ENCODE peak calls at places on chromosomes 7 and 10, in eight cellular contexts. One of them, this sample, is unnamed.
A peak's percentile ranks its signal among the peaks of the same experiment; 100 is the strongest.

GRCh38 chr7:518630-519428 is 817 bp downstream of the PDGFA start:
- DNase-seq in immature natural killer cell: peak; percentile 17
- DNase-seq in uterus: peak; percentile 77
- DNase-seq in mesothelial cell of epicardium: peak; percentile 67
- DNase-seq in effector memory CD8-positive, alpha-beta T cell: no peak
- DNase-seq in mammary epithelial cell: peak; percentile 82
- DNase-seq in COR-L47: peak; percentile 54
- DNase-seq in cardiac fibroblast: peak; percentile 85
- DNase-seq in this sample: no peak

GRCh38 chr10:71553371-71553900 is 156.7 kb downstream of the CDH23 start:
- DNase-seq in immature natural killer cell: no peak
- DNase-seq in uterus: no peak
- DNase-seq in mesothelial cell of epicardium: no peak
- DNase-seq in effector memory CD8-positive, alpha-beta T cell: no peak
- DNase-seq in mammary epithelial cell: no peak
- DNase-seq in COR-L47: no peak
- DNase-seq in cardiac fibroblast: no peak
- DNase-seq in this sample: no peak

GRCh38 chr10:11209810-11210141 is 192.1 kb downstream of the CELF2 start:
- DNase-seq in immature natural killer cell: no peak
- DNase-seq in uterus: no peak
- DNase-seq in mesothelial cell of epicardium: no peak
- DNase-seq in effector memory CD8-positive, alpha-beta T cell: no peak
- DNase-seq in mammary epithelial cell: no peak
- DNase-seq in COR-L47: no peak
- DNase-seq in cardiac fibroblast: no peak
- DNase-seq in this sample: no peak

GRCh38 chr7:18792866-18793595 is 297.5 kb downstream of the HDAC9 start:
- DNase-seq in immature natural killer cell: no peak
- DNase-seq in uterus: no peak
- DNase-seq in mesothelial cell of epicardium: no peak
- DNase-seq in effector memory CD8-positive, alpha-beta T cell: no peak
- DNase-seq in mammary epithelial cell: no peak
- DNase-seq in COR-L47: no peak
- DNase-seq in cardiac fibroblast: peak; percentile 18
- DNase-seq in this sample: no peak

GRCh38 chr7:150903627-150904026 is 51.3 kb downstream of the AOC1 start:
- DNase-seq in immature natural killer cell: no peak
- DNase-seq in uterus: peak; percentile 52
- DNase-seq in mesothelial cell of epicardium: no peak
- DNase-seq in effector memory CD8-positive, alpha-beta T cell: no peak
- DNase-seq in mammary epithelial cell: peak; percentile 77
- DNase-seq in COR-L47: peak; percentile 88
- DNase-seq in cardiac fibroblast: peak; percentile 6
- DNase-seq in this sample: no peak

GRCh38 chr7:29408841-29409243 is 154.8 kb upstream of the PRR15 start:
- DNase-seq in immature natural killer cell: peak; percentile 66
- DNase-seq in uterus: peak; percentile 44
- DNase-seq in mesothelial cell of epicardium: no peak
- DNase-seq in effector memory CD8-positive, alpha-beta T cell: peak; percentile 68
- DNase-seq in mammary epithelial cell: peak; percentile 70
- DNase-seq in COR-L47: peak; percentile 77
- DNase-seq in cardiac fibroblast: peak; percentile 76
- DNase-seq in this sample: peak; percentile 71

GRCh38 chr10:87817291-87817872 is 644 bp downstream of the ATAD1 start:
- DNase-seq in immature natural killer cell: no peak
- DNase-seq in uterus: no peak
- DNase-seq in mesothelial cell of epicardium: no peak
- DNase-seq in effector memory CD8-positive, alpha-beta T cell: no peak
- DNase-seq in mammary epithelial cell: no peak
- DNase-seq in COR-L47: no peak
- DNase-seq in cardiac fibroblast: no peak
- DNase-seq in this sample: no peak

GRCh38 chr7:51428226-51428887 is 111.7 kb upstream of the COBL start:
- DNase-seq in immature natural killer cell: no peak
- DNase-seq in uterus: no peak
- DNase-seq in mesothelial cell of epicardium: no peak
- DNase-seq in effector memory CD8-positive, alpha-beta T cell: no peak
- DNase-seq in mammary epithelial cell: no peak
- DNase-seq in COR-L47: peak; percentile 27
- DNase-seq in cardiac fibroblast: peak; percentile 2
- DNase-seq in this sample: peak; percentile 17

GRCh38 chr10:15381420-15381819 is 10.3 kb upstream of the FAM171A1 start:
- DNase-seq in immature natural killer cell: no peak
- DNase-seq in uterus: no peak
- DNase-seq in mesothelial cell of epicardium: no peak
- DNase-seq in effector memory CD8-positive, alpha-beta T cell: no peak
- DNase-seq in mammary epithelial cell: no peak
- DNase-seq in COR-L47: no peak
- DNase-seq in cardiac fibroblast: no peak
- DNase-seq in this sample: no peak

GRCh38 chr10:35542303-35542702 is 62.8 kb upstream of the GJD4 start:
- DNase-seq in immature natural killer cell: no peak
- DNase-seq in uterus: no peak
- DNase-seq in mesothelial cell of epicardium: no peak
- DNase-seq in effector memory CD8-positive, alpha-beta T cell: no peak
- DNase-seq in mammary epithelial cell: no peak
- DNase-seq in COR-L47: no peak
- DNase-seq in cardiac fibroblast: no peak
- DNase-seq in this sample: no peak

GRCh38 chr7:22561356-22561755 is 61.4 kb upstream of the STEAP1B start:
- DNase-seq in immature natural killer cell: no peak
- DNase-seq in uterus: peak; percentile 74
- DNase-seq in mesothelial cell of epicardium: peak; percentile 32
- DNase-seq in effector memory CD8-positive, alpha-beta T cell: no peak
- DNase-seq in mammary epithelial cell: peak; percentile 89
- DNase-seq in COR-L47: no peak
- DNase-seq in cardiac fibroblast: peak; percentile 99
- DNase-seq in this sample: peak; percentile 18

GRCh38 chr10:133608855-133609254 is 17.7 kb downstream of the FRG2B start:
- DNase-seq in immature natural killer cell: peak; percentile 18
- DNase-seq in uterus: no peak
- DNase-seq in mesothelial cell of epicardium: no peak
- DNase-seq in effector memory CD8-positive, alpha-beta T cell: no peak
- DNase-seq in mammary epithelial cell: peak; percentile 11
- DNase-seq in COR-L47: no peak
- DNase-seq in cardiac fibroblast: peak; percentile 23
- DNase-seq in this sample: peak; percentile 9

GRCh38 chr7:121372376-121373024 is 23.6 kb downstream of the FAM3C start:
- DNase-seq in immature natural killer cell: peak; percentile 38
- DNase-seq in uterus: no peak
- DNase-seq in mesothelial cell of epicardium: no peak
- DNase-seq in effector memory CD8-positive, alpha-beta T cell: no peak
- DNase-seq in mammary epithelial cell: no peak
- DNase-seq in COR-L47: no peak
- DNase-seq in cardiac fibroblast: peak; percentile 48
- DNase-seq in this sample: no peak

GRCh38 chr7:79272066-79272669 is 181.3 kb downstream of the MAGI2 start:
- DNase-seq in immature natural killer cell: no peak
- DNase-seq in uterus: no peak
- DNase-seq in mesothelial cell of epicardium: no peak
- DNase-seq in effector memory CD8-positive, alpha-beta T cell: no peak
- DNase-seq in mammary epithelial cell: no peak
- DNase-seq in COR-L47: peak; percentile 19
- DNase-seq in cardiac fibroblast: peak; percentile 68
- DNase-seq in this sample: peak; percentile 80

GRCh38 chr10:79904671-79905321 is 44.1 kb downstream of the SFTPD start:
- DNase-seq in immature natural killer cell: no peak
- DNase-seq in uterus: peak; percentile 59
- DNase-seq in mesothelial cell of epicardium: peak; percentile 56
- DNase-seq in effector memory CD8-positive, alpha-beta T cell: peak; percentile 24
- DNase-seq in mammary epithelial cell: peak; percentile 64
- DNase-seq in COR-L47: peak; percentile 24
- DNase-seq in cardiac fibroblast: peak; percentile 81
- DNase-seq in this sample: peak; percentile 65

GRCh38 chr7:64183126-64183742 is 23.8 kb upstream of the ZNF735 start:
- DNase-seq in immature natural killer cell: peak; percentile 19
- DNase-seq in uterus: no peak
- DNase-seq in mesothelial cell of epicardium: no peak
- DNase-seq in effector memory CD8-positive, alpha-beta T cell: peak; percentile 36
- DNase-seq in mammary epithelial cell: no peak
- DNase-seq in COR-L47: no peak
- DNase-seq in cardiac fibroblast: no peak
- DNase-seq in this sample: no peak

GRCh38 chr7:155815332-155816191 is 3.3 kb upstream of the SHH start:
- DNase-seq in immature natural killer cell: peak; percentile 12
- DNase-seq in uterus: no peak
- DNase-seq in mesothelial cell of epicardium: no peak
- DNase-seq in effector memory CD8-positive, alpha-beta T cell: peak; percentile 8
- DNase-seq in mammary epithelial cell: peak; percentile 42
- DNase-seq in COR-L47: peak; percentile 38
- DNase-seq in cardiac fibroblast: peak; percentile 57
- DNase-seq in this sample: no peak

GRCh38 chr10:60853672-60854071 is 75.4 kb downstream of the CDK1 start:
- DNase-seq in immature natural killer cell: no peak
- DNase-seq in uterus: no peak
- DNase-seq in mesothelial cell of epicardium: no peak
- DNase-seq in effector memory CD8-positive, alpha-beta T cell: no peak
- DNase-seq in mammary epithelial cell: no peak
- DNase-seq in COR-L47: no peak
- DNase-seq in cardiac fibroblast: no peak
- DNase-seq in this sample: no peak

GRCh38 chr10:52378124-52378523 is 64.0 kb downstream of the DKK1 start:
- DNase-seq in immature natural killer cell: no peak
- DNase-seq in uterus: no peak
- DNase-seq in mesothelial cell of epicardium: no peak
- DNase-seq in effector memory CD8-positive, alpha-beta T cell: no peak
- DNase-seq in mammary epithelial cell: no peak
- DNase-seq in COR-L47: no peak
- DNase-seq in cardiac fibroblast: no peak
- DNase-seq in this sample: no peak

GRCh38 chr10:119299531-119299930 is 92.2 kb downstream of the GRK5 start:
- DNase-seq in immature natural killer cell: peak; percentile 17
- DNase-seq in uterus: no peak
- DNase-seq in mesothelial cell of epicardium: no peak
- DNase-seq in effector memory CD8-positive, alpha-beta T cell: no peak
- DNase-seq in mammary epithelial cell: no peak
- DNase-seq in COR-L47: no peak
- DNase-seq in cardiac fibroblast: peak; percentile 42
- DNase-seq in this sample: no peak

GRCh38 chr7:156836443-156836842 is 56.5 kb downstream of the LMBR1 start:
- DNase-seq in immature natural killer cell: no peak
- DNase-seq in uterus: no peak
- DNase-seq in mesothelial cell of epicardium: no peak
- DNase-seq in effector memory CD8-positive, alpha-beta T cell: no peak
- DNase-seq in mammary epithelial cell: peak; percentile 66
- DNase-seq in COR-L47: no peak
- DNase-seq in cardiac fibroblast: no peak
- DNase-seq in this sample: no peak

GRCh38 chr10:132111121-132111731 is 45.5 kb downstream of the JAKMIP3 start:
- DNase-seq in immature natural killer cell: no peak
- DNase-seq in uterus: no peak
- DNase-seq in mesothelial cell of epicardium: peak; percentile 13
- DNase-seq in effector memory CD8-positive, alpha-beta T cell: no peak
- DNase-seq in mammary epithelial cell: no peak
- DNase-seq in COR-L47: no peak
- DNase-seq in cardiac fibroblast: no peak
- DNase-seq in this sample: no peak

GRCh38 chr7:147193476-147193875 is 1076.9 kb downstream of the CNTNAP2 start:
- DNase-seq in immature natural killer cell: no peak
- DNase-seq in uterus: no peak
- DNase-seq in mesothelial cell of epicardium: no peak
- DNase-seq in effector memory CD8-positive, alpha-beta T cell: no peak
- DNase-seq in mammary epithelial cell: no peak
- DNase-seq in COR-L47: no peak
- DNase-seq in cardiac fibroblast: no peak
- DNase-seq in this sample: no peak

GRCh38 chr10:30384791-30385201 is 35.7 kb upstream of the MTPAP start:
- DNase-seq in immature natural killer cell: no peak
- DNase-seq in uterus: no peak
- DNase-seq in mesothelial cell of epicardium: no peak
- DNase-seq in effector memory CD8-positive, alpha-beta T cell: no peak
- DNase-seq in mammary epithelial cell: peak; percentile 50
- DNase-seq in COR-L47: no peak
- DNase-seq in cardiac fibroblast: peak; percentile 32
- DNase-seq in this sample: no peak

GRCh38 chr10:113179270-113179669 is 229.2 kb downstream of the TCF7L2 start:
- DNase-seq in immature natural killer cell: no peak
- DNase-seq in uterus: no peak
- DNase-seq in mesothelial cell of epicardium: no peak
- DNase-seq in effector memory CD8-positive, alpha-beta T cell: no peak
- DNase-seq in mammary epithelial cell: no peak
- DNase-seq in COR-L47: no peak
- DNase-seq in cardiac fibroblast: peak; percentile 58
- DNase-seq in this sample: no peak

GRCh38 chr7:39595102-39595620 is 28.2 kb upstream of the RALA start:
- DNase-seq in immature natural killer cell: no peak
- DNase-seq in uterus: no peak
- DNase-seq in mesothelial cell of epicardium: no peak
- DNase-seq in effector memory CD8-positive, alpha-beta T cell: no peak
- DNase-seq in mammary epithelial cell: no peak
- DNase-seq in COR-L47: peak; percentile 42
- DNase-seq in cardiac fibroblast: peak; percentile 79
- DNase-seq in this sample: no peak

GRCh38 chr10:118827466-118828155 is 72.8 kb upstream of the CACUL1 start:
- DNase-seq in immature natural killer cell: no peak
- DNase-seq in uterus: no peak
- DNase-seq in mesothelial cell of epicardium: peak; percentile 9
- DNase-seq in effector memory CD8-positive, alpha-beta T cell: no peak
- DNase-seq in mammary epithelial cell: no peak
- DNase-seq in COR-L47: no peak
- DNase-seq in cardiac fibroblast: no peak
- DNase-seq in this sample: no peak

GRCh38 chr7:121286742-121287699 is 41.8 kb upstream of the WNT16 start:
- DNase-seq in immature natural killer cell: no peak
- DNase-seq in uterus: no peak
- DNase-seq in mesothelial cell of epicardium: no peak
- DNase-seq in effector memory CD8-positive, alpha-beta T cell: no peak
- DNase-seq in mammary epithelial cell: peak; percentile 77
- DNase-seq in COR-L47: no peak
- DNase-seq in cardiac fibroblast: no peak
- DNase-seq in this sample: no peak

GRCh38 chr10:44706745-44707144 is 204.4 kb upstream of the TMEM72 start:
- DNase-seq in immature natural killer cell: no peak
- DNase-seq in uterus: no peak
- DNase-seq in mesothelial cell of epicardium: no peak
- DNase-seq in effector memory CD8-positive, alpha-beta T cell: no peak
- DNase-seq in mammary epithelial cell: peak; percentile 83
- DNase-seq in COR-L47: no peak
- DNase-seq in cardiac fibroblast: peak; percentile 83
- DNase-seq in this sample: no peak

GRCh38 chr10:49508249-49508648 is 30.7 kb downstream of the ERCC6 start:
- DNase-seq in immature natural killer cell: peak; percentile 64
- DNase-seq in uterus: no peak
- DNase-seq in mesothelial cell of epicardium: no peak
- DNase-seq in effector memory CD8-positive, alpha-beta T cell: peak; percentile 12
- DNase-seq in mammary epithelial cell: no peak
- DNase-seq in COR-L47: no peak
- DNase-seq in cardiac fibroblast: no peak
- DNase-seq in this sample: no peak

GRCh38 chr10:71280825-71281224 is 38.2 kb upstream of the SLC29A3 start:
- DNase-seq in immature natural killer cell: no peak
- DNase-seq in uterus: no peak
- DNase-seq in mesothelial cell of epicardium: no peak
- DNase-seq in effector memory CD8-positive, alpha-beta T cell: no peak
- DNase-seq in mammary epithelial cell: no peak
- DNase-seq in COR-L47: no peak
- DNase-seq in cardiac fibroblast: no peak
- DNase-seq in this sample: no peak

GRCh38 chr10:10528563-10528910 is 489.1 kb upstream of the CELF2 start:
- DNase-seq in immature natural killer cell: no peak
- DNase-seq in uterus: no peak
- DNase-seq in mesothelial cell of epicardium: no peak
- DNase-seq in effector memory CD8-positive, alpha-beta T cell: no peak
- DNase-seq in mammary epithelial cell: no peak
- DNase-seq in COR-L47: no peak
- DNase-seq in cardiac fibroblast: peak; percentile 46
- DNase-seq in this sample: no peak

GRCh38 chr7:23333671-23334246 is 34.6 kb downstream of the MALSU1 start:
- DNase-seq in immature natural killer cell: no peak
- DNase-seq in uterus: peak; percentile 37
- DNase-seq in mesothelial cell of epicardium: no peak
- DNase-seq in effector memory CD8-positive, alpha-beta T cell: no peak
- DNase-seq in mammary epithelial cell: peak; percentile 80
- DNase-seq in COR-L47: no peak
- DNase-seq in cardiac fibroblast: peak; percentile 85
- DNase-seq in this sample: no peak

This sample was measured in NCI-H2227 treated with DMSO at 0.1 percent for 48 hours.